ENCODE peak calls at places on chromosomes 2 and 18, in seven cellular contexts. Z, G, Q, P, D, V and F are unnamed samples.

GRCh38 chr2:101613073-101613704 is 84.3 kb upstream of the MAP4K4 start:
- DNase-seq in Q (no peak), P (no peak), Z (no peak), G (no peak), D (no peak), V (no peak), F (no peak)

GRCh38 chr2:182717451-182718215 is 1.6 kb downstream of the DNAJC10 start:
- DNase-seq in G (no peak), P (no peak), Z (no peak), V (no peak), Q (peak), D (no peak), F (no peak)

GRCh38 chr18:9619545-9619944 is 5.2 kb upstream of the PPP4R1 start:
- DNase-seq in V (no peak), D (no peak), P (no peak), G (peak), Q (no peak), Z (peak), F (no peak)

GRCh38 chr2:147026664-147027278 is 818.1 kb upstream of the ACVR2A start:
- DNase-seq in V (no peak), D (no peak), Q (no peak), Z (no peak), G (peak), P (no peak), F (no peak)

GRCh38 chr18:12296087-12296403 is 12.0 kb upstream of the TUBB6 start:
- DNase-seq in G (peak), P (no peak), D (no peak), Q (no peak), V (no peak), Z (no peak), F (no peak)

GRCh38 chr2:226758886-226759660 is 40.5 kb downstream of the IRS1 start:
- DNase-seq in V (no peak), D (no peak), Z (no peak), Q (no peak), P (no peak), G (peak), F (no peak)

GRCh38 chr2:69096326-69097095 is 83.5 kb downstream of the ANTXR1 start:
- DNase-seq in Q (no peak), V (no peak), P (no peak), Z (no peak), G (no peak), D (no peak), F (no peak)

GRCh38 chr18:3712485-3712884 is 262.5 kb downstream of the TGIF1 start:
- DNase-seq in D (no peak), P (no peak), Q (no peak), Z (no peak), G (no peak), V (no peak), F (no peak)

GRCh38 chr2:26464390-26465265 is 13.3 kb downstream of the OTOF start:
- DNase-seq in V (no peak), D (no peak), Z (no peak), P (no peak), Q (no peak), G (no peak), F (no peak)

GRCh38 chr2:235009081-235009480 is 57.3 kb downstream of the SH3BP4 start:
- DNase-seq in Z (no peak), V (no peak), Q (no peak), P (no peak), D (no peak), G (no peak), F (no peak)

GRCh38 chr2:135913726-135914365 is 37.6 kb upstream of the MCM6 start:
- DNase-seq in Q (peak), V (no peak), P (no peak), Z (peak), D (peak), G (peak), F (peak)

GRCh38 chr2:26179446-26179907 is 6.6 kb downstream of the GAREM2 start:
- DNase-seq in V (no peak), G (no peak), D (no peak), P (no peak), Z (no peak), Q (no peak), F (peak)

GRCh38 chr2:32522770-32523169 is 105.1 kb upstream of the TTC27 start:
- DNase-seq in Q (no peak), G (no peak), P (no peak), D (no peak), V (no peak), Z (no peak), F (no peak)

GRCh38 chr2:135839713-135840112 is 2.7 kb upstream of the LCT start:
- DNase-seq in D (peak), Q (no peak), G (no peak), V (no peak), P (no peak), Z (peak), F (no peak)

GRCh38 chr2:38233231-38233983 is 143.7 kb downstream of the ATL2 start:
- DNase-seq in P (no peak), G (peak), Z (no peak), V (no peak), Q (no peak), D (peak), F (peak)

GRCh38 chr2:201827621-201828020 is 21.3 kb downstream of the CDK15 start:
- DNase-seq in G (peak), Q (no peak), P (no peak), Z (no peak), V (no peak), D (no peak), F (no peak)

GRCh38 chr2:10342245-10342951 is 39.7 kb downstream of the HPCAL1 start:
- DNase-seq in Q (no peak), Z (no peak), G (no peak), P (no peak), D (no peak), V (no peak), F (no peak)

GRCh38 chr2:179107737-179108136 is 57.8 kb upstream of the CCDC141 start:
- DNase-seq in D (no peak), Q (no peak), V (no peak), G (peak), Z (peak), P (no peak), F (no peak)

GRCh38 chr18:7062844-7063243 is 54.8 kb downstream of the LAMA1 start:
- DNase-seq in V (no peak), G (no peak), D (no peak), Z (no peak), Q (no peak), P (no peak), F (no peak)

GRCh38 chr2:239040152-239040761 is 192.4 kb downstream of the TWIST2 start:
- DNase-seq in P (peak), V (no peak), Q (no peak), G (no peak), D (no peak), Z (no peak), F (no peak)

GRCh38 chr2:221612800-221613199 is 40.7 kb upstream of the EPHA4 start:
- DNase-seq in D (no peak), G (no peak), Z (no peak), Q (no peak), P (no peak), V (no peak), F (no peak)

GRCh38 chr2:159891917-159892691 is 94.1 kb upstream of the CD302 start:
- DNase-seq in D (peak), P (no peak), V (no peak), Z (peak), G (peak), Q (no peak), F (no peak)

GRCh38 chr2:191023235-191023679 is 9.3 kb upstream of the STAT1 start:
- DNase-seq in Q (no peak), V (no peak), P (no peak), D (no peak), G (no peak), Z (no peak), F (no peak)

GRCh38 chr18:22683196-22683676 is 249.9 kb upstream of the RBBP8 start:
- DNase-seq in Q (peak), D (peak), G (peak), P (no peak), Z (peak), V (no peak), F (no peak)

GRCh38 chr18:22293417-22293816 is 124.0 kb downstream of the GATA6 start:
- DNase-seq in Z (no peak), Q (no peak), G (no peak), P (no peak), D (no peak), V (no peak), F (no peak)